ENCODE peak calls at places on chromosome 1, in five cellular contexts. Y, P, C, S and I are unnamed samples.

GRCh38 chr1:205313681-205314308 is 7.8 kb downstream of the NUAK2 start:
- DNase-seq in P (peak), C (peak), S (peak), Y (peak), I (peak)

GRCh38 chr1:71307451-71307850 is 226.6 kb upstream of the ZRANB2 start:
- DNase-seq in P (peak), C (peak), S (no peak), Y (no peak), I (no peak)

GRCh38 chr1:61170328-61171238 is 88.2 kb downstream of the NFIA start:
- DNase-seq in C (no peak), P (peak), S (no peak), Y (no peak), I (no peak)

GRCh38 chr1:36321119-36321951 is 2.1 kb downstream of the EVA1B start:
- DNase-seq in Y (peak), P (peak), S (peak), C (peak), I (peak)

GRCh38 chr1:17617787-17618557 is 78.5 kb downstream of the ARHGEF10L start:
- DNase-seq in C (no peak), Y (no peak), S (no peak), P (peak), I (no peak)

GRCh38 chr1:42334240-42335049 is 590 bp downstream of the FOXJ3 start:
- DNase-seq in Y (peak), C (peak), S (peak), P (peak), I (no peak)

GRCh38 chr1:221865808-221866207 is 123.9 kb upstream of the DUSP10 start:
- DNase-seq in S (no peak), P (peak), C (no peak), Y (no peak), I (no peak)

GRCh38 chr1:150476754-150477153 is 10.5 kb upstream of the TARS2 start:
- DNase-seq in S (no peak), C (peak), P (no peak), Y (no peak), I (no peak)

GRCh38 chr1:112431038-112431437 is 35.0 kb downstream of the CTTNBP2NL start:
- DNase-seq in C (no peak), P (no peak), S (no peak), Y (no peak), I (no peak)

GRCh38 chr1:24097663-24098062 is 14.3 kb downstream of the MYOM3 start:
- DNase-seq in C (no peak), Y (no peak), S (no peak), P (no peak), I (no peak)

GRCh38 chr1:155893389-155894142 is 17.6 kb downstream of the RIT1 start:
- DNase-seq in P (peak), Y (no peak), C (peak), S (no peak), I (no peak)

GRCh38 chr1:154742586-154742985 is 127.5 kb downstream of the KCNN3 start:
- DNase-seq in S (no peak), C (no peak), Y (no peak), P (no peak), I (no peak)

GRCh38 chr1:180343931-180344406 is 113.9 kb downstream of the LHX4 start:
- DNase-seq in P (peak), S (no peak), C (peak), Y (no peak), I (no peak)

DNA sequence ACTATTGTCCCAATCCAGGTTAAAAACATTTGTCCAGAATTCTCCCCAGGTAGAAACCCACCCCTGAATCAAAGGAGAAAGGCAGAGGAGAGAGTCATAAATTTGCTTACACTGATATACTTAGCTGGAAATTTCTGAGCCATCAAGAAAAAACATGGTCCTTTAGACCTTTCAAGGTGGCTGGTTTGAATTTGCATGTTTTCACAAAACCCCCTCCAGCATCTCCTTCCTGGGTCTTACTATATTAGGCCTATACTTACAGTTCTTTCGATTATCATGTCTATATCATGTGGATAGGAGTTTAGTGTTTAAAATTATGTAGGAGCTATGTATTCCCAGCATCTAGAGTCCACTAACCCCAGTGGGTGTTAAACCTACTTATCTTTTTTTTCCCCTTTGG is 178.2 kb downstream of the PLPP3 start:
- DNase-seq in C (no peak), Y (no peak), P (no peak), S (no peak), I (no peak)
- H2BK15ac ChIP-seq in C (no peak), Y (no peak), P (no peak), S (no peak), I (no peak)

DNA sequence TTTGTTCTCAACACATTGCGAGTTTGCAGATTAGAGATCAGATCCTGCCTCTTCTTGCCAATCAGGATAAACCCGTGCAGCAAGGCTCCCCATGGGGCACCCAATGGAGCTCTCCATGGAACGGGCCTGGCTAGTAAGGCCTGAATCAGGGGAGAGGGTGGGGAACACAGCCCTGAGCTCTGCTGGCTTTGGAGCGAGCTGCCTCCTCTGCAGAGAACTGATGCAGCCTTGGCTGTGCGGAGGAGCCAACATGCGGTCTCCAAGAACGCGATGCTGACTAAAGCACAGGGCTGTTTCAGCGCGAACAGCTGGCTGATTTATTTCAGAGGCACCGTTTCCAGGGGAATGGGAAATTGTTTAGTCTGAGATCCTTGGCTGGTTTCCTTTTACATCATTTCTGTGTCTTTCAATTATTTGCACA is 139.7 kb downstream of the TSEN15 start:
- DNase-seq in C (peak), Y (no peak), P (peak), S (no peak), I (no peak)
- H2BK15ac ChIP-seq in C (no peak), Y (no peak), P (no peak), S (no peak), I (no peak)

GRCh38 chr1:209370616-209371015 is 212.9 kb upstream of the CAMK1G start:
- DNase-seq in S (no peak), P (no peak), Y (no peak), C (no peak), I (no peak)
- H2BK15ac ChIP-seq in S (no peak), P (peak), Y (no peak), C (no peak), I (no peak)

DNA sequence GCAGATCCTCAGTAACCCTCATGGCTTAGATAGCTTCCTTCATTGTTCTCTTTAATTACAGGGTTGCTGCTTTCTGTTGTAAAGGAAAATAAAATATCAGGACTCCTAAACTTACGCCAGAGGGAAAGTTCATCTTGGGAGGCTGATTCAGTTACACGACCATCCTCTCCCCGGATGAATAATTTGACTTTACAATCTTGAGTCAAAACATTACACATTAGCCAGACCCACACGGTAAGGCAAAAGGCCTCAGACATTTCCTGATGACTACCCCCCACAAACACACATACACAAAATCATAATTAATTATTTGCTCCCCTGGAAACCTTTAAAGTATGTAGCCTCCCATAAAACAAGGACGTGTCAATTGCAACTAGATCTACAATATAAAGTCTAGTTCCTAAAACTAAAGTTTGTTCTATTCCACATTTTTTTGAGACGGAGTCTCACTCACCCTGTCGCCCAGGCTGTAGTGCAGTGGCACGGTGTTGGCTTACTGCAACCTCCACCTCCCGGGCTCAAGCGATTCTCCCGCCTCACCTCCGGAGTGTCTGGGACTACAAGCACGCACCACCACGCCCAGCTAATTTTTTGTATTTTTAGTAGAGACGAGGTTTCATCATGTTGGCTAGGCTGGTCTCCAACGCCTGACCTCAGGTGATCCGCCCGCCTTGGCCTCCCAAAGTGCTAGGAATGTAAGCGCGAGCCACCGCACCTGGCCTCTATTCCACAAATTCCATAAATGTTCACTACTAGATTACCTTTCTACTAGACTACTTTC is 830 bp upstream of the PRDX1 start:
- DNase-seq in Y (no peak), C (no peak), P (peak), S (peak), I (no peak)
- H2BK15ac ChIP-seq in Y (no peak), C (no peak), P (peak), S (no peak), I (peak)

GRCh38 chr1:216892581-216892980 is 169.4 kb upstream of the ESRRG start:
- DNase-seq in P (no peak), S (no peak), Y (no peak), C (no peak), I (no peak)
- H2BK15ac ChIP-seq in P (no peak), S (no peak), Y (no peak), C (no peak), I (no peak)

DNA sequence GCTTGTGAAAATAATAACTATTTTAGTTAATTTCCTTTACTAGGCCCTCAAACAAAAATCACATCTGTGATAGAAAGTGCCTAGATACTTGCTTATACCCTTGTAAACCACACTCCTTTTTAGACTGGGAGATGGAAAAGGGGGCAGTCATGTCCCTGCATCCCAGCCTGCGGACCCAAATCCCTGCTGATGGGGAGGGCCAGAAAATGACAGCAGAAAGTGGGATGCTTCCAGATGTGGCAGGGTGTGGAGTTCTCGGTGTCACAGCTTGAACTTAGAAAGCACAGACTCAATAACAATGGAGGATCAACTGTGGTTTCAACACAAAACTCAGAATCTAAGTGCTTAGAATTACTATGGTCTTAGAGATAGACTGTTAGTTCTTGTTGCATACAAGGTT is 95.5 kb upstream of the F3 start:
- DNase-seq in S (no peak), C (no peak), Y (no peak), P (no peak), I (peak)
- H2BK15ac ChIP-seq in S (no peak), C (no peak), Y (no peak), P (peak), I (peak)

GRCh38 chr1:194194724-194195123 is 1008.3 kb upstream of the B3GALT2 start:
- DNase-seq in P (peak), Y (no peak), C (no peak), S (no peak), I (no peak)

DNA sequence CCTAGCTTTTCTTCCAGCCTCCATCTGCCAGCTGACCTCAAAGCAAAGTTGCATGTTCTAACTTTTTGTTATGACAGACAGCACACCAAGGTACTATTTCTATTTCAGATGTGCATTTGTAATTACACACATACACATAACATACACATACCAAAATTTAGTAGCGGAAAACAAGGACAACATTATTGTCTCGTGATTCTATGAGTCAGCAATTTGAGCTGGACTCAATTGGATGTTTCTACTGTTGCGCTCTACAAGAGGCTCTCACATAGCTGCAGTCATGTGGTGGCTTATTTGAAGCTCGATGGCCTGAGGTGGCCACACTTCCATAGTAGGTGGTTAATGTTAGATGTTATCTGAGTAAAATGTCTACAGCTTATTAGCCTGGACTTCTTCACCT is 1010.1 kb upstream of the B3GALT2 start:
- DNase-seq in S (no peak), P (no peak), C (no peak), Y (no peak), I (no peak)
- H2BK15ac ChIP-seq in S (no peak), P (no peak), C (no peak), Y (no peak), I (no peak)

GRCh38 chr1:22440582-22440981 is 11.1 kb upstream of the ZBTB40 start:
- DNase-seq in Y (no peak), C (no peak), S (no peak), P (no peak), I (no peak)

GRCh38 chr1:22443332-22443731 is 8.3 kb upstream of the ZBTB40 start:
- DNase-seq in Y (no peak), C (no peak), P (no peak), S (no peak), I (no peak)

GRCh38 chr1:22444856-22445255 is 6.8 kb upstream of the ZBTB40 start:
- DNase-seq in P (no peak), C (peak), Y (no peak), S (no peak), I (no peak)

GRCh38 chr1:22437573-22437972 is 14.1 kb upstream of the ZBTB40 start:
- DNase-seq in C (no peak), S (no peak), Y (no peak), P (peak), I (no peak)

GRCh38 chr1:22442212-22442894 is 9.3 kb upstream of the ZBTB40 start:
- DNase-seq in P (no peak), C (no peak), Y (no peak), S (no peak), I (no peak)
- H2BK15ac ChIP-seq in P (no peak), C (no peak), Y (no peak), S (no peak), I (no peak)